ENCODE peak calls at places on chromosomes 4 and X, in seven cellular contexts. One of them, this sample, is unnamed.

GRCh38 chrX:74902806-74903205 is 22.4 kb downstream of the NEXMIF start:
- DNase-seq in mesendoderm: peak
- DNase-seq in IMR-90: no peak
- DNase-seq in mesenchymal stem cell: no peak
- DNase-seq in neuronal stem cell: no peak
- DNase-seq in H1: no peak
- DNase-seq in trophoblast cell: no peak
- DNase-seq in this sample: no peak

GRCh38 chrX:134898450-134898849 is 92.3 kb upstream of the SMIM10 start:
- DNase-seq in mesendoderm: no peak
- DNase-seq in IMR-90: peak
- DNase-seq in mesenchymal stem cell: peak
- DNase-seq in neuronal stem cell: no peak
- DNase-seq in H1: no peak
- DNase-seq in trophoblast cell: no peak
- DNase-seq in this sample: no peak

GRCh38 chr4:121154103-121154515 is 10.0 kb downstream of the TNIP3 start:
- DNase-seq in mesendoderm: no peak
- DNase-seq in IMR-90: no peak
- DNase-seq in mesenchymal stem cell: no peak
- DNase-seq in neuronal stem cell: no peak
- DNase-seq in H1: no peak
- DNase-seq in trophoblast cell: no peak
- DNase-seq in this sample: no peak

GRCh38 chr4:139564502-139564901 is 8.5 kb upstream of the SETD7 start:
- DNase-seq in mesendoderm: peak
- DNase-seq in IMR-90: no peak
- DNase-seq in mesenchymal stem cell: no peak
- DNase-seq in neuronal stem cell: no peak
- DNase-seq in H1: no peak
- DNase-seq in trophoblast cell: no peak
- DNase-seq in this sample: no peak

GRCh38 chr4:29423836-29424721 is 1296.1 kb upstream of the PCDH7 start:
- DNase-seq in mesendoderm: peak
- DNase-seq in IMR-90: peak
- DNase-seq in mesenchymal stem cell: peak
- DNase-seq in neuronal stem cell: no peak
- DNase-seq in H1: no peak
- DNase-seq in trophoblast cell: peak
- DNase-seq in this sample: no peak

GRCh38 chr4:7280906-7281305 is 88.6 kb downstream of the SORCS2 start:
- DNase-seq in mesendoderm: no peak
- DNase-seq in IMR-90: peak
- DNase-seq in mesenchymal stem cell: no peak
- DNase-seq in neuronal stem cell: no peak
- DNase-seq in H1: no peak
- DNase-seq in trophoblast cell: no peak
- DNase-seq in this sample: no peak

GRCh38 chr4:153448003-153448731 is 18.0 kb upstream of the TMEM131L start:
- DNase-seq in mesendoderm: no peak
- DNase-seq in IMR-90: peak
- DNase-seq in mesenchymal stem cell: peak
- DNase-seq in neuronal stem cell: no peak
- DNase-seq in H1: no peak
- DNase-seq in trophoblast cell: no peak
- DNase-seq in this sample: no peak

GRCh38 chr4:73770917-73771316 is 30.5 kb downstream of the CXCL8 start:
- DNase-seq in mesendoderm: no peak
- DNase-seq in IMR-90: no peak
- DNase-seq in mesenchymal stem cell: no peak
- DNase-seq in neuronal stem cell: no peak
- DNase-seq in H1: no peak
- DNase-seq in trophoblast cell: no peak
- DNase-seq in this sample: no peak

GRCh38 chrX:101602077-101602476 is 15.7 kb downstream of the ARMCX6 start:
- DNase-seq in mesendoderm: no peak
- DNase-seq in IMR-90: peak
- DNase-seq in mesenchymal stem cell: no peak
- DNase-seq in neuronal stem cell: no peak
- DNase-seq in H1: no peak
- DNase-seq in trophoblast cell: no peak
- DNase-seq in this sample: no peak

GRCh38 chr4:71713611-71714203 is 70.2 kb downstream of the GC start:
- DNase-seq in mesendoderm: peak
- DNase-seq in IMR-90: peak
- DNase-seq in mesenchymal stem cell: peak
- DNase-seq in neuronal stem cell: no peak
- DNase-seq in H1: no peak
- DNase-seq in trophoblast cell: peak
- DNase-seq in this sample: no peak

GRCh38 chrX:53357799-53358530 is 64.5 kb downstream of the SMC1A start:
- DNase-seq in mesendoderm: peak
- DNase-seq in IMR-90: peak
- DNase-seq in mesenchymal stem cell: peak
- DNase-seq in neuronal stem cell: peak
- DNase-seq in H1: no peak
- DNase-seq in trophoblast cell: peak
- DNase-seq in this sample: peak

GRCh38 chr4:99151452-99151851 is 7.4 kb upstream of the ADH4 start:
- DNase-seq in mesendoderm: no peak
- DNase-seq in IMR-90: no peak
- DNase-seq in mesenchymal stem cell: no peak
- DNase-seq in neuronal stem cell: no peak
- DNase-seq in H1: no peak
- DNase-seq in trophoblast cell: no peak
- DNase-seq in this sample: no peak

GRCh38 chr4:21535901-21536300 is 412.7 kb downstream of the KCNIP4 start:
- DNase-seq in mesendoderm: peak
- DNase-seq in IMR-90: no peak
- DNase-seq in mesenchymal stem cell: peak
- DNase-seq in neuronal stem cell: no peak
- DNase-seq in H1: no peak
- DNase-seq in trophoblast cell: peak
- DNase-seq in this sample: no peak

GRCh38 chr4:90095000-90095399 is 32.2 kb upstream of the CCSER1 start:
- DNase-seq in mesendoderm: no peak
- DNase-seq in IMR-90: no peak
- DNase-seq in mesenchymal stem cell: no peak
- DNase-seq in neuronal stem cell: peak
- DNase-seq in H1: no peak
- DNase-seq in trophoblast cell: no peak
- DNase-seq in this sample: no peak

GRCh38 chr4:167930171-167930570 is 162.2 kb upstream of the ANXA10 start:
- DNase-seq in mesendoderm: peak
- DNase-seq in IMR-90: no peak
- DNase-seq in mesenchymal stem cell: no peak
- DNase-seq in neuronal stem cell: peak
- DNase-seq in H1: peak
- DNase-seq in trophoblast cell: no peak
- DNase-seq in this sample: peak

GRCh38 chrX:29992083-29992482 is 223.3 kb upstream of the MAGEB2 start:
- DNase-seq in mesendoderm: no peak
- DNase-seq in IMR-90: no peak
- DNase-seq in mesenchymal stem cell: no peak
- DNase-seq in neuronal stem cell: no peak
- DNase-seq in H1: no peak
- DNase-seq in trophoblast cell: no peak
- DNase-seq in this sample: no peak

DNA sequence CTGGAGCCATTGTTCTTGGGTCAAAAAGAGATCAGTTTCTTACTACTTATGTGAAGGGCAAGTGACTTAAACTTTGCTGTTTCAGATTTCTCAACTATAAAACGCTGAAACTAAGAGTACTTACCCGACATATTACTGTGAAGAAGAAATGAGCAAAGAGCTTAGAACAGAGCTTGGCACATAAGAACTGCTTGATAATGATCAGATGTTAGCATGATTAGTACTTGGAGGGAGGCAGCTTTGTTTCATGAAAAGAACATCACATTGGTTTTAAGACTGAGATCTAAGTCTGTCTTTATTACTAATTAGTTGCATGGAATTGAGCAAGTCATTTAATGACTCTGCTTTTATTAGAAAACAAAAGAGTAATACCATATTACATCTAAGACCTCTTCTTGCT is 169.1 kb downstream of the ARHGAP24 start:
- DNase-seq in mesendoderm: no peak
- DNase-seq in IMR-90: no peak
- DNase-seq in mesenchymal stem cell: no peak
- DNase-seq in neuronal stem cell: no peak
- DNase-seq in H1: no peak
- DNase-seq in trophoblast cell: no peak
- DNase-seq in this sample: no peak
- H3K4me2 ChIP-seq in mesendoderm: no peak
- H3K4me2 ChIP-seq in IMR-90: no peak
- H3K4me2 ChIP-seq in mesenchymal stem cell: no peak
- H3K4me2 ChIP-seq in neuronal stem cell: no peak
- H3K4me2 ChIP-seq in H1: no peak
- H3K4me2 ChIP-seq in trophoblast cell: no peak
- H3K4me2 ChIP-seq in this sample: no peak

GRCh38 chrX:49292400-49293362 is 10.8 kb upstream of the GAGE10 start:
- DNase-seq in mesendoderm: no peak
- DNase-seq in IMR-90: no peak
- DNase-seq in mesenchymal stem cell: no peak
- DNase-seq in neuronal stem cell: no peak
- DNase-seq in H1: no peak
- DNase-seq in trophoblast cell: no peak
- DNase-seq in this sample: no peak
- H4K8ac ChIP-seq in mesendoderm: no peak
- H4K8ac ChIP-seq in IMR-90: no peak
- H4K8ac ChIP-seq in mesenchymal stem cell: no peak
- H4K8ac ChIP-seq in neuronal stem cell: no peak
- H4K8ac ChIP-seq in H1: no peak
- H4K8ac ChIP-seq in trophoblast cell: no peak
- H4K8ac ChIP-seq in this sample: no peak

GRCh38 chr4:189500970-189501369 is 439.7 kb upstream of the FRG1 start:
- DNase-seq in mesendoderm: no peak
- DNase-seq in IMR-90: no peak
- DNase-seq in mesenchymal stem cell: no peak
- DNase-seq in neuronal stem cell: no peak
- DNase-seq in H1: no peak
- DNase-seq in trophoblast cell: no peak
- DNase-seq in this sample: no peak
- H3K4me2 ChIP-seq in mesendoderm: no peak
- H3K4me2 ChIP-seq in IMR-90: no peak
- H3K4me2 ChIP-seq in mesenchymal stem cell: no peak
- H3K4me2 ChIP-seq in neuronal stem cell: no peak
- H3K4me2 ChIP-seq in H1: no peak
- H3K4me2 ChIP-seq in trophoblast cell: no peak
- H3K4me2 ChIP-seq in this sample: no peak

GRCh38 chrX:127459784-127460183 is 592.4 kb downstream of the ACTRT1 start:
- DNase-seq in mesendoderm: peak
- DNase-seq in IMR-90: no peak
- DNase-seq in mesenchymal stem cell: no peak
- DNase-seq in neuronal stem cell: no peak
- DNase-seq in H1: peak
- DNase-seq in trophoblast cell: peak
- DNase-seq in this sample: peak
- H4K8ac ChIP-seq in mesendoderm: no peak
- H4K8ac ChIP-seq in IMR-90: no peak
- H4K8ac ChIP-seq in mesenchymal stem cell: no peak
- H4K8ac ChIP-seq in neuronal stem cell: no peak
- H4K8ac ChIP-seq in H1: no peak
- H4K8ac ChIP-seq in trophoblast cell: no peak
- H4K8ac ChIP-seq in this sample: no peak